ENCODE peak calls at places on chromosomes 11 and 22, in ten cellular contexts. One of them, this sample, is unnamed.

GRCh38 chr11:40129276-40129675 is 1330.2 kb downstream of the LRRC4C start:
- DNase-seq in tibial artery: no peak
- DNase-seq in iris pigment epithelial cell: no peak
- DNase-seq in HL-60: no peak
- DNase-seq in stimulated activated CD4-positive, alpha-beta T cell treated with anti-CD3 and anti-CD28 coated beads, Interleukin-4, amount 100 ng/mL, for 48 hours: no peak
- DNase-seq in BJ: no peak
- DNase-seq in stromal cell of bone marrow: no peak
- DNase-seq in aorta: no peak
- DNase-seq in NCI-H2171: no peak
- DNase-seq in ovary: no peak
- DNase-seq in this sample: peak; percentile 46

GRCh38 chr11:48172818-48173609 is 43.6 kb upstream of the OR4B1 start:
- DNase-seq in aorta: peak; percentile 75
- DNase-seq in ovary: peak; percentile 34
- DNase-seq in stromal cell of bone marrow: no peak
- DNase-seq in iris pigment epithelial cell: peak; percentile 46
- DNase-seq in HL-60: peak; percentile 46
- DNase-seq in tibial artery: peak; percentile 42
- DNase-seq in stimulated activated CD4-positive, alpha-beta T cell treated with anti-CD3 and anti-CD28 coated beads, Interleukin-4, amount 100 ng/mL, for 48 hours: peak; percentile 71
- DNase-seq in BJ: no peak
- DNase-seq in NCI-H2171: peak; percentile 25
- DNase-seq in this sample: peak; percentile 82

GRCh38 chr11:6443269-6444003 is 2.6 kb upstream of the HPX start:
- DNase-seq in stromal cell of bone marrow: peak; percentile 13
- DNase-seq in BJ: no peak
- DNase-seq in ovary: peak; percentile 35
- DNase-seq in tibial artery: peak; percentile 37
- DNase-seq in HL-60: peak; percentile 38
- DNase-seq in NCI-H2171: no peak
- DNase-seq in iris pigment epithelial cell: peak; percentile 60
- DNase-seq in stimulated activated CD4-positive, alpha-beta T cell treated with anti-CD3 and anti-CD28 coated beads, Interleukin-4, amount 100 ng/mL, for 48 hours: peak; percentile 33
- DNase-seq in aorta: peak; percentile 58
- DNase-seq in this sample: peak; percentile 69

GRCh38 chr11:77196961-77197360 is 68.9 kb downstream of the MYO7A start:
- DNase-seq in tibial artery: no peak
- DNase-seq in NCI-H2171: no peak
- DNase-seq in aorta: no peak
- DNase-seq in HL-60: no peak
- DNase-seq in iris pigment epithelial cell: no peak
- DNase-seq in ovary: no peak
- DNase-seq in stromal cell of bone marrow: no peak
- DNase-seq in stimulated activated CD4-positive, alpha-beta T cell treated with anti-CD3 and anti-CD28 coated beads, Interleukin-4, amount 100 ng/mL, for 48 hours: no peak
- DNase-seq in BJ: no peak
- DNase-seq in this sample: no peak

GRCh38 chr11:35593143-35593542 is 25.1 kb upstream of the FJX1 start:
- DNase-seq in tibial artery: no peak
- DNase-seq in iris pigment epithelial cell: peak; percentile 96
- DNase-seq in BJ: peak; percentile 81
- DNase-seq in NCI-H2171: no peak
- DNase-seq in aorta: no peak
- DNase-seq in stromal cell of bone marrow: peak; percentile 82
- DNase-seq in HL-60: no peak
- DNase-seq in stimulated activated CD4-positive, alpha-beta T cell treated with anti-CD3 and anti-CD28 coated beads, Interleukin-4, amount 100 ng/mL, for 48 hours: no peak
- DNase-seq in ovary: no peak
- DNase-seq in this sample: peak; percentile 61

GRCh38 chr22:49657275-49657973 is 170.2 kb downstream of the BRD1 start:
- DNase-seq in aorta: peak; percentile 81
- DNase-seq in BJ: no peak
- DNase-seq in HL-60: peak; percentile 87
- DNase-seq in tibial artery: peak; percentile 71
- DNase-seq in stromal cell of bone marrow: no peak
- DNase-seq in iris pigment epithelial cell: no peak
- DNase-seq in NCI-H2171: no peak
- DNase-seq in stimulated activated CD4-positive, alpha-beta T cell treated with anti-CD3 and anti-CD28 coated beads, Interleukin-4, amount 100 ng/mL, for 48 hours: peak; percentile 68
- DNase-seq in ovary: no peak
- DNase-seq in this sample: peak; percentile 23

GRCh38 chr11:1072821-1073231 is 1.8 kb upstream of the MUC2 start:
- DNase-seq in BJ: no peak
- DNase-seq in stromal cell of bone marrow: no peak
- DNase-seq in iris pigment epithelial cell: no peak
- DNase-seq in aorta: peak; percentile 17
- DNase-seq in ovary: no peak
- DNase-seq in HL-60: no peak
- DNase-seq in stimulated activated CD4-positive, alpha-beta T cell treated with anti-CD3 and anti-CD28 coated beads, Interleukin-4, amount 100 ng/mL, for 48 hours: no peak
- DNase-seq in tibial artery: no peak
- DNase-seq in NCI-H2171: no peak
- DNase-seq in this sample: no peak

GRCh38 chr11:115505165-115505564 is 950 bp upstream of the CADM1 start:
- DNase-seq in ovary: peak; percentile 11
- DNase-seq in NCI-H2171: no peak
- DNase-seq in iris pigment epithelial cell: no peak
- DNase-seq in HL-60: no peak
- DNase-seq in tibial artery: no peak
- DNase-seq in stromal cell of bone marrow: no peak
- DNase-seq in BJ: no peak
- DNase-seq in aorta: no peak
- DNase-seq in stimulated activated CD4-positive, alpha-beta T cell treated with anti-CD3 and anti-CD28 coated beads, Interleukin-4, amount 100 ng/mL, for 48 hours: no peak
- DNase-seq in this sample: peak; percentile 19

GRCh38 chr22:19895160-19895849 is 40.6 kb upstream of the GNB1L start:
- DNase-seq in iris pigment epithelial cell: no peak
- DNase-seq in HL-60: no peak
- DNase-seq in aorta: no peak
- DNase-seq in stimulated activated CD4-positive, alpha-beta T cell treated with anti-CD3 and anti-CD28 coated beads, Interleukin-4, amount 100 ng/mL, for 48 hours: no peak
- DNase-seq in stromal cell of bone marrow: no peak
- DNase-seq in BJ: no peak
- DNase-seq in tibial artery: no peak
- DNase-seq in ovary: no peak
- DNase-seq in NCI-H2171: no peak
- DNase-seq in this sample: no peak

GRCh38 chr11:22342599-22343138 is 4.5 kb downstream of the SLC17A6 start:
- DNase-seq in BJ: no peak
- DNase-seq in ovary: no peak
- DNase-seq in tibial artery: no peak
- DNase-seq in NCI-H2171: no peak
- DNase-seq in stimulated activated CD4-positive, alpha-beta T cell treated with anti-CD3 and anti-CD28 coated beads, Interleukin-4, amount 100 ng/mL, for 48 hours: no peak
- DNase-seq in HL-60: no peak
- DNase-seq in iris pigment epithelial cell: no peak
- DNase-seq in stromal cell of bone marrow: no peak
- DNase-seq in aorta: no peak
- DNase-seq in this sample: no peak

GRCh38 chr11:113603277-113604059 is 102.6 kb downstream of the TMPRSS5 start:
- DNase-seq in BJ: no peak
- DNase-seq in ovary: no peak
- DNase-seq in tibial artery: no peak
- DNase-seq in iris pigment epithelial cell: no peak
- DNase-seq in NCI-H2171: no peak
- DNase-seq in HL-60: no peak
- DNase-seq in stimulated activated CD4-positive, alpha-beta T cell treated with anti-CD3 and anti-CD28 coated beads, Interleukin-4, amount 100 ng/mL, for 48 hours: no peak
- DNase-seq in aorta: peak; percentile 69
- DNase-seq in stromal cell of bone marrow: peak; percentile 51
- DNase-seq in this sample: no peak

GRCh38 chr11:120310875-120311274 is 14.2 kb upstream of the TLCD5 start:
- DNase-seq in NCI-H2171: no peak
- DNase-seq in stimulated activated CD4-positive, alpha-beta T cell treated with anti-CD3 and anti-CD28 coated beads, Interleukin-4, amount 100 ng/mL, for 48 hours: no peak
- DNase-seq in HL-60: no peak
- DNase-seq in BJ: no peak
- DNase-seq in iris pigment epithelial cell: no peak
- DNase-seq in tibial artery: no peak
- DNase-seq in stromal cell of bone marrow: no peak
- DNase-seq in aorta: no peak
- DNase-seq in ovary: no peak
- DNase-seq in this sample: no peak

GRCh38 chr11:39374963-39375698 is 2084.3 kb downstream of the LRRC4C start:
- DNase-seq in stimulated activated CD4-positive, alpha-beta T cell treated with anti-CD3 and anti-CD28 coated beads, Interleukin-4, amount 100 ng/mL, for 48 hours: no peak
- DNase-seq in iris pigment epithelial cell: peak; percentile 7
- DNase-seq in NCI-H2171: no peak
- DNase-seq in ovary: no peak
- DNase-seq in stromal cell of bone marrow: peak; percentile 3
- DNase-seq in BJ: no peak
- DNase-seq in tibial artery: no peak
- DNase-seq in HL-60: no peak
- DNase-seq in aorta: no peak
- DNase-seq in this sample: peak; percentile 20

GRCh38 chr11:10856689-10857603 is 907 bp downstream of the ZBED5 start:
- DNase-seq in BJ: no peak
- DNase-seq in ovary: peak; percentile 31
- DNase-seq in NCI-H2171: no peak
- DNase-seq in iris pigment epithelial cell: peak; percentile 29
- DNase-seq in stimulated activated CD4-positive, alpha-beta T cell treated with anti-CD3 and anti-CD28 coated beads, Interleukin-4, amount 100 ng/mL, for 48 hours: no peak
- DNase-seq in aorta: no peak
- DNase-seq in tibial artery: peak; percentile 47
- DNase-seq in HL-60: peak; percentile 58
- DNase-seq in stromal cell of bone marrow: no peak
- DNase-seq in this sample: peak; percentile 86

GRCh38 chr11:6703247-6704063 is 20.3 kb upstream of the MRPL17 start:
- DNase-seq in NCI-H2171: no peak
- DNase-seq in stimulated activated CD4-positive, alpha-beta T cell treated with anti-CD3 and anti-CD28 coated beads, Interleukin-4, amount 100 ng/mL, for 48 hours: no peak
- DNase-seq in HL-60: peak; percentile 89
- DNase-seq in stromal cell of bone marrow: peak; percentile 56
- DNase-seq in ovary: no peak
- DNase-seq in iris pigment epithelial cell: peak; percentile 82
- DNase-seq in aorta: peak; percentile 64
- DNase-seq in BJ: no peak
- DNase-seq in tibial artery: peak; percentile 59
- DNase-seq in this sample: peak; percentile 78

GRCh38 chr11:111207213-111207612 is 38.3 kb upstream of the POU2AF2 start:
- DNase-seq in ovary: no peak
- DNase-seq in stimulated activated CD4-positive, alpha-beta T cell treated with anti-CD3 and anti-CD28 coated beads, Interleukin-4, amount 100 ng/mL, for 48 hours: no peak
- DNase-seq in iris pigment epithelial cell: no peak
- DNase-seq in BJ: no peak
- DNase-seq in NCI-H2171: no peak
- DNase-seq in stromal cell of bone marrow: no peak
- DNase-seq in aorta: no peak
- DNase-seq in tibial artery: no peak
- DNase-seq in HL-60: no peak
- DNase-seq in this sample: no peak